ENCODE peak calls at places on chromosomes 7 and 10, in nine cellular contexts. S, Q, Y, C, W, O, A, Z and U are unnamed samples.

GRCh38 chr7:155344270-155344617 is 46.6 kb downstream of the INSIG1 start:
- DNase-seq in A (peak), C (no peak), Y (peak), S (no peak), O (peak), Q (peak), Z (no peak), W (peak), U (peak)

GRCh38 chr7:42197391-42197790 is 39.6 kb downstream of the GLI3 start:
- DNase-seq in W (no peak), A (no peak), Z (no peak), Y (no peak), Q (no peak), O (no peak), S (no peak), C (no peak), U (no peak)

GRCh38 chr10:109819807-109820206 is 103.5 kb downstream of the XPNPEP1 start:
- DNase-seq in C (no peak), Q (no peak), Z (no peak), W (no peak), Y (no peak), S (no peak), O (no peak), A (no peak), U (no peak)

GRCh38 chr10:52877453-52877852 is 104.9 kb upstream of the MBL2 start:
- DNase-seq in Z (no peak), O (no peak), A (no peak), W (no peak), C (no peak), Q (no peak), Y (no peak), S (no peak), U (no peak)

GRCh38 chr10:3931901-3932300 is 146.9 kb upstream of the KLF6 start:
- DNase-seq in Z (no peak), W (no peak), Y (no peak), C (no peak), S (no peak), O (no peak), Q (no peak), A (no peak), U (no peak)

GRCh38 chr7:99997545-99998137 is 17.8 kb upstream of the ZKSCAN1 start:
- DNase-seq in C (peak), O (peak), Z (peak), Y (peak), A (peak), S (no peak), Q (peak), W (peak), U (no peak)

GRCh38 chr7:75653651-75654050 is 85.1 kb downstream of the HIP1 start:
- DNase-seq in W (no peak), Y (no peak), A (no peak), Q (no peak), S (no peak), C (no peak), O (no peak), Z (no peak), U (no peak)

GRCh38 chr10:78600121-78600665 is 468.6 kb upstream of the ZMIZ1 start:
- DNase-seq in Z (no peak), S (no peak), A (no peak), O (no peak), Y (no peak), C (no peak), W (no peak), Q (no peak), U (no peak)

GRCh38 chr10:58740620-58741369 is 228.1 kb downstream of the BICC1 start:
- DNase-seq in Q (no peak), O (no peak), C (no peak), Z (no peak), W (no peak), S (no peak), A (no peak), Y (no peak), U (no peak)

GRCh38 chr7:107948645-107949442 is 54.1 kb downstream of the LAMB1 start:
- DNase-seq in Z (peak), A (no peak), W (no peak), S (peak), Y (no peak), C (no peak), Q (no peak), O (no peak), U (no peak)

GRCh38 chr7:87226495-87226894 is 7.0 kb upstream of the TMEM243 start:
- DNase-seq in Y (no peak), O (no peak), A (no peak), S (no peak), C (no peak), W (peak), Z (no peak), Q (no peak), U (no peak)

GRCh38 chr10:72697711-72698110 is 5.8 kb downstream of the MCU start:
- DNase-seq in S (no peak), C (no peak), W (no peak), O (no peak), Y (no peak), Z (no peak), Q (no peak), A (no peak), U (no peak)

GRCh38 chr10:60848126-60848525 is 69.8 kb downstream of the CDK1 start:
- DNase-seq in C (no peak), O (no peak), Y (no peak), A (no peak), Q (no peak), S (peak), W (no peak), Z (peak), U (no peak)

GRCh38 chr7:88465586-88465985 is 158.9 kb upstream of the STEAP4 start:
- DNase-seq in W (no peak), O (no peak), C (no peak), Y (no peak), Q (no peak), A (no peak), S (no peak), Z (no peak), U (no peak)

GRCh38 chr10:29026065-29026797 is 262.6 kb upstream of the LYZL1 start:
- DNase-seq in Z (no peak), W (no peak), Y (peak), S (no peak), C (no peak), Q (no peak), O (no peak), A (no peak), U (no peak)

GRCh38 chr7:74372060-74372408 is 81.7 kb upstream of the GTF2IRD1 start:
- DNase-seq in O (no peak), Q (no peak), Y (no peak), S (no peak), C (no peak), Z (no peak), W (no peak), A (no peak), U (no peak)

GRCh38 chr7:104040666-104041065 is 51.2 kb upstream of the RELN start:
- DNase-seq in Y (no peak), S (no peak), W (no peak), Q (no peak), C (no peak), A (no peak), Z (no peak), O (no peak), U (no peak)

GRCh38 chr10:72254891-72255568 is 18.7 kb upstream of the DDIT4 start:
- DNase-seq in Z (peak), S (no peak), Y (peak), O (peak), Q (peak), A (peak), W (peak), C (no peak), U (peak)

GRCh38 chr10:19713800-19714525 is 102.3 kb upstream of the PLXDC2 start:
- DNase-seq in Z (no peak), A (peak), W (no peak), Q (no peak), S (no peak), O (no peak), C (no peak), Y (peak), U (no peak)

GRCh38 chr7:4103352-4104091 is 578.6 kb upstream of the FOXK1 start:
- DNase-seq in Y (peak), Q (no peak), O (no peak), C (no peak), W (no peak), S (no peak), Z (peak), A (no peak), U (no peak)

GRCh38 chr10:103576862-103577261 is 83.4 kb downstream of the NEURL1 start:
- DNase-seq in Q (no peak), C (no peak), A (no peak), S (no peak), O (no peak), W (no peak), Z (no peak), Y (no peak), U (no peak)

GRCh38 chr7:117034851-117035462 is 81.7 kb downstream of the ST7 start:
- DNase-seq in A (no peak), Y (no peak), S (no peak), W (no peak), Q (no peak), C (no peak), Z (no peak), O (no peak), U (no peak)

GRCh38 chr10:93512565-93512964 is 16.2 kb downstream of the CEP55 start:
- DNase-seq in S (no peak), W (no peak), O (no peak), Y (no peak), C (no peak), A (no peak), Z (no peak), Q (no peak), U (no peak)

GRCh38 chr10:132511692-132512442 is 25.7 kb upstream of the INPP5A start:
- DNase-seq in A (peak), C (no peak), S (no peak), O (no peak), Z (no peak), Q (no peak), W (no peak), Y (no peak), U (peak)